ENCODE peak calls at places on chromosomes 6 and 20, in five cellular contexts. Y is right lobe of liver, N is germinal center, L is HT-29, U is NCI-H2171. X is an unnamed sample.

GRCh38 chr6:111030008-111031006 is 48.5 kb downstream of the RPF2 start:
- DNase-seq in N (no peak), U (peak; percentile 90), L (no peak), Y (peak; percentile 93), X (no peak)

GRCh38 chr6:63565058-63565726 is 7.1 kb upstream of the LOC128125822 start:
- DNase-seq in L (peak; percentile 47), Y (peak; percentile 71), U (no peak), N (no peak), X (no peak)

GRCh38 chr20:59577809-59578601 is 26.3 kb upstream of the PHACTR3 start:
- DNase-seq in L (no peak), U (no peak), N (no peak), Y (no peak), X (no peak)

GRCh38 chr20:35008411-35009342 is 53.0 kb downstream of the MYH7B start:
- DNase-seq in N (no peak), L (no peak), U (no peak), Y (peak; percentile 93), X (no peak)

GRCh38 chr6:142879076-142879475 is 65.9 kb downstream of the HIVEP2 start:
- DNase-seq in N (no peak), Y (no peak), U (no peak), L (no peak), X (no peak)

GRCh38 chr6:80543598-80544181 is 437.2 kb downstream of the BCKDHB start:
- DNase-seq in U (no peak), N (no peak), Y (no peak), L (no peak), X (no peak)

GRCh38 chr6:19399406-19399805 is 437.8 kb upstream of the ID4 start:
- DNase-seq in Y (no peak), N (no peak), U (peak; percentile 37), L (no peak), X (no peak)

GRCh38 chr6:84455630-84456029 is 228.2 kb upstream of the CEP162 start:
- DNase-seq in Y (no peak), N (no peak), U (no peak), L (no peak), X (no peak)

GRCh38 chr20:25739615-25740320 is 43.1 kb upstream of the ZNF337 start:
- DNase-seq in L (peak; percentile 14), N (no peak), U (no peak), Y (no peak), X (no peak)

GRCh38 chr20:41476013-41476441 is 109.4 kb upstream of the EMILIN3 start:
- DNase-seq in Y (no peak), N (no peak), L (no peak), U (peak; percentile 45), X (no peak)

GRCh38 chr20:12798286-12798685 is 210.5 kb upstream of the SPTLC3 start:
- DNase-seq in N (no peak), Y (no peak), L (no peak), U (no peak), X (no peak)

GRCh38 chr6:85764844-85765243 is 122.2 kb upstream of the SYNCRIP start:
- DNase-seq in N (no peak), Y (no peak), L (no peak), U (no peak), X (no peak)